ENCODE peak calls at places on chromosomes 1 and 21, in four cellular contexts. X is A673, U is WTC11, T is mucosa of descending colon. P is an unnamed sample.

GRCh38 chr1:236389253-236389652 is 4.8 kb upstream of the EDARADD start:
- DNase-seq in X (no peak), U (no peak), T (no peak), P (no peak)

GRCh38 chr1:180269848-180270766 is 40.0 kb downstream of the LHX4 start:
- DNase-seq in X (no peak), U (peak; percentile 71), T (peak; percentile 85), P (no peak)

GRCh38 chr1:9817734-9818133 is 6.0 kb downstream of the CLSTN1 start:
- DNase-seq in X (no peak), U (no peak), T (no peak), P (no peak)

GRCh38 chr1:53733975-53734649 is 4.9 kb downstream of the GLIS1 start:
- DNase-seq in X (no peak), U (no peak), T (no peak), P (no peak)

GRCh38 chr1:54312874-54313316 is 93.3 kb downstream of the SSBP3 start:
- DNase-seq in X (no peak), U (peak; percentile 42), T (no peak), P (peak; percentile 65)

GRCh38 chr1:93699676-93700168 is 18.1 kb upstream of the BCAR3 start:
- DNase-seq in X (no peak), U (no peak), T (no peak), P (no peak)

GRCh38 chr1:53384796-53385195 is 56.9 kb upstream of the LRP8 start:
- DNase-seq in X (no peak), U (no peak), T (no peak), P (no peak)

GRCh38 chr1:245441699-245442098 is 286.9 kb downstream of the KIF26B start:
- DNase-seq in X (no peak), U (no peak), T (no peak), P (no peak)

GRCh38 chr1:40594187-40594531 is 62.7 kb downstream of the ZNF684 start:
- DNase-seq in X (no peak), U (no peak), T (no peak), P (no peak)

GRCh38 chr1:207407655-207408256 is 46.4 kb upstream of the CR2 start:
- DNase-seq in X (peak; percentile 1), U (no peak), T (no peak), P (no peak)

GRCh38 chr1:223401873-223402789 is 8.9 kb downstream of the CCDC185 start:
- DNase-seq in X (peak; percentile 7), U (no peak), T (no peak), P (no peak)

GRCh38 chr1:229803601-229804217 is 177.7 kb downstream of the URB2 start:
- DNase-seq in X (no peak), U (no peak), T (no peak), P (no peak)

GRCh38 chr1:42777860-42778259 is 6.9 kb upstream of the TMEM269 start:
- DNase-seq in X (peak; percentile 59), U (peak; percentile 63), T (no peak), P (peak; percentile 58)

GRCh38 chr1:112894561-112895011 is 61.4 kb downstream of the SLC16A1 start:
- DNase-seq in X (no peak), U (no peak), T (no peak), P (no peak)

GRCh38 chr1:210364479-210364878 is 35.8 kb downstream of the HHAT start:
- DNase-seq in X (no peak), U (no peak), T (no peak), P (no peak)

GRCh38 chr1:203361843-203362524 is 11.1 kb upstream of the FMOD start:
- DNase-seq in X (no peak), U (no peak), T (no peak), P (no peak)

GRCh38 chr1:32321712-32322291 is 14.2 kb downstream of the MARCKSL1 start:
- DNase-seq in X (no peak), U (no peak), T (peak; percentile 85), P (no peak)

GRCh38 chr1:6336946-6337622 is 56.5 kb downstream of the ACOT7 start:
- DNase-seq in X (no peak), U (no peak), T (no peak), P (no peak)

GRCh38 chr1:22332795-22333499 is 118.7 kb upstream of the ZBTB40 start:
- DNase-seq in X (no peak), U (no peak), T (no peak), P (no peak)

GRCh38 chr1:1630965-1631792 is 794 bp upstream of the MMP23B start:
- DNase-seq in X (no peak), U (peak; percentile 55), T (peak; percentile 79), P (no peak)

GRCh38 chr1:2443285-2444137 is 31.1 kb upstream of the PEX10 start:
- DNase-seq in X (peak; percentile 42), U (peak; percentile 69), T (no peak), P (peak; percentile 52)

GRCh38 chr21:45499970-45500575 is 42.2 kb downstream of the SLC19A1 start:
- DNase-seq in X (no peak), U (no peak), T (peak; percentile 15), P (no peak)

GRCh38 chr1:5345556-5345955 is 646.7 kb downstream of the NPHP4 start:
- DNase-seq in X (no peak), U (no peak), T (no peak), P (no peak)

GRCh38 chr1:85560305-85560704 is 20.3 kb upstream of the CCN1 start:
- DNase-seq in X (no peak), U (no peak), T (no peak), P (no peak)

GRCh38 chr1:74771913-74772515 is 39.1 kb downstream of the TYW3 start:
- DNase-seq in X (peak; percentile 72), U (no peak), T (no peak), P (peak; percentile 38)

GRCh38 chr1:51168266-51168845 is 66.3 kb downstream of the C1orf185 start:
- DNase-seq in X (no peak), U (no peak), T (no peak), P (no peak)

GRCh38 chr1:113891631-113892220 is 4.3 kb upstream of the BCL2L15 start:
- DNase-seq in X (peak; percentile 91), U (no peak), T (no peak), P (no peak)

GRCh38 chr1:30051777-30052176 is 671.6 kb downstream of the MATN1 start:
- DNase-seq in X (no peak), U (no peak), T (no peak), P (no peak)

GRCh38 chr1:202805886-202806511 is 2.2 kb downstream of the KDM5B start:
- DNase-seq in X (peak; percentile 32), U (no peak), T (no peak), P (no peak)

GRCh38 chr1:198679535-198680173 is 40.8 kb downstream of the PTPRC start:
- DNase-seq in X (no peak), U (no peak), T (peak; percentile 63), P (no peak)

GRCh38 chr1:25561426-25562100 is 18.2 kb downstream of the LDLRAP1 start:
- DNase-seq in X (no peak), U (no peak), T (no peak), P (no peak)

GRCh38 chr1:25562101-25562927 is 18.9 kb downstream of the LDLRAP1 start:
- DNase-seq in X (no peak), U (no peak), T (peak; percentile 86), P (no peak)

GRCh38 chr1:25559031-25559430 is 15.6 kb downstream of the LDLRAP1 start:
- DNase-seq in X (no peak), U (no peak), T (no peak), P (peak; percentile 22)

GRCh38 chr1:25559996-25560395 is 16.6 kb downstream of the LDLRAP1 start:
- DNase-seq in X (no peak), U (no peak), T (no peak), P (no peak)

GRCh38 chr1:25560788-25561187 is 17.4 kb downstream of the LDLRAP1 start:
- DNase-seq in X (no peak), U (no peak), T (no peak), P (no peak)
- TF ChIP-seq CTCF in X (no peak), U (no peak), T (no peak), P (no peak)

GRCh38 chr1:8325771-8326170 is 7.9 kb downstream of the SLC45A1 start:
- DNase-seq in X (no peak), U (no peak), T (no peak), P (no peak)
- TF ChIP-seq CTCF in X (no peak), U (no peak), T (no peak), P (no peak)

DNA sequence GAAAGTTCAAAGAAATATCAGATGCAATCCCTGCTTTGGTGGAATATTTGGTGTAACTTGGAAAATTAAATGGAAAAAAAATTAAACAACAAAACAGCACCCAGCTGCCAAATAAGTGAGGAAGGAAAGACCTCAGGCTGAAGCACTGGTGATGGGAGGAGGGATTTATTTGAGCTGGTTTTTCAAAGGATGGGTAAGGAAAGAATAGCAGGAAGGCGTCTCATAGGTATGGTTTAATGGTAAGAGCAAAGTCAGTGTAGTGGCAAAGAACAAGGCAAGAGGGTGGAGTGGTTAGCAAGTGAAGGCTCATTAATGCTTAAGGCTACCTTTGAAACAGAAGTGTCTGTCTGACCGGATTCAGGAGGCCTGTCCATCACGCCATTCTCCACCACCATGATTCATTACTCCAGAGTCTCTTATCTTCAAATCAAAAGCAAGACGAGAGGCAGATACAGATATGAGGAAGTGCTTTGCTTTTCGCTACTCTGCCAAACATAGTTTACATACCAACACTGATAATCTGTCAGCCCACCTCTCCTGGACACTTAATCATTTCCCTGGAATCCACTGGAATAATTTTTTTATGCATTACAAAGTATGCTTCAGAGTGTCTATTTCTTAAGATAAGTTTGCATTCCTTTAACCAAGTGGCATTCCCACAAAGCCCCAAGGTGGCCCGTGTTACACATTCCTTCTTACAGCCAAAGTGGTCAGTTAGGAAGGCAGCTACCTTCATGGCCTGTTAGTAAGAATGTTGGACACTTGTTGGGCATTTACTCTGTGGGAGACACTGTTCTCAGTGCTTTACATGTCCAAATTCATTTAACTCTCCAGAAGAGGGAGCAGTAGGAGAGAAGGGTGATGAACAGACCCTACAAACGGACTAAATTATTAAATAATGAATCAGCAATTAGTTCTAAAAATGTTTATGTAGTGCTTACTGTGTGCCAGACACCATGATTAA is 146.6 kb downstream of the ROR1 start:
- DNase-seq in X (peak; percentile 42), U (no peak), T (no peak), P (no peak)
- TF ChIP-seq CTCF in X (peak; percentile 50), U (no peak), T (no peak), P (no peak)

DNA sequence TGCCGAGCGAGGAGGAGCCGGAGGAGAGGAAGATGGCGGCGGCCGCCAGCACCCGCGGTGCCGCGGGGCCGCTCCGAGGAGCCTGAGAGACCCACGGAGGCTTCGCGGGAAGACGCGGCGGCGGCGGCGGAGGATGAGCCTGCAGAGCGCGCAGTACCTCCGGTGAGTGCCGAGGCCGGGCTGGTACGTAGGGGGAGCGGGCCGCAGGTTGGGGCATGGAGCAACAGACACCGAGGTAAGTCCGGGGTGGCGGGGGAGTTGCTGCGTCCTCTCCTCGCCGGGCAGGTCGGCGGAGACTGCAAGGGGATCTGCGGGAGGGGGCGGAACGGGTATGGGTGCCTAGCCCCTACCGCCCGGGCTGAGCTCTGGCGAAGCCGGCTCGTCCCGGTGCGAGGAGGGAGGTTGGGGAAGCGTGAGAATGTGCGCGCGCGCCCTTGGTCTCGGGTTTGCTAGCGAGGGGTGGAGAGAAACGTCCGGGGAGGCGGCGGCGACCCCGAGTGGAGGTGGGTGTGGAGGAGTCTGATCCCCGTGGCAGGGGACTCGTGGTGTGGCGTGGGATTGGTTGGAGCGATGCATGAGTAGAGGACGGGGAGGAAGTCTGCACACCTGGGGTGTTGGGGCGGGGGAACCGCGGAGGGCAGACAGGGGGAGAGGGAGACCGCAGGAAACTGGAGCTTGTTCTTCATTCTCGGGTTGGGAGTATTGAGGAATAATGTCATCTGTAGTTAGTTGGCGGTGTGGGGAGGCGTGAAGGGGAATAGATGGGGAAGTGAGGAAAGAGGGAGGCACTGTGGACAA is at the start of gene SMG7:
- DNase-seq in X (no peak), U (no peak), T (peak; percentile 86), P (no peak)
- TF ChIP-seq CTCF in X (no peak), U (no peak), T (no peak), P (no peak)

GRCh38 chr1:165114022-165114888 is 242.3 kb downstream of the LMX1A start:
- DNase-seq in X (peak; percentile 67), U (peak; percentile 72), T (no peak), P (peak; percentile 61)
- TF ChIP-seq CTCF in X (peak; percentile 82), U (peak; percentile 69), T (no peak), P (peak; percentile 93)